ENCODE peak calls at places on chromosome 11, in seven cellular contexts. One of them, this sample, is unnamed.

GRCh38 chr11:69666261-69666660 is 8.9 kb downstream of the LTO1 start:
- DNase-seq in substantia nigra: no peak
- DNase-seq in stimulated activated CD4-positive, alpha-beta T cell treated with anti-CD3 and anti-CD28 coated beads, Interleukin-15, amount 100 ng/mL, for 24 hours: no peak
- DNase-seq in right lobe of liver: no peak
- DNase-seq in LHCN-M2: no peak
- DNase-seq in stimulated activated CD8-positive, alpha-beta memory T cell treated with anti-CD3 and anti-CD28 coated beads, Interleukin-7, amount 100 ng/mL, for 1 hour: no peak
- DNase-seq in GM04504: no peak
- DNase-seq in this sample: no peak

GRCh38 chr11:461626-462025 is 11.5 kb downstream of the PTDSS2 start:
- DNase-seq in substantia nigra: no peak
- DNase-seq in stimulated activated CD4-positive, alpha-beta T cell treated with anti-CD3 and anti-CD28 coated beads, Interleukin-15, amount 100 ng/mL, for 24 hours: no peak
- DNase-seq in right lobe of liver: no peak
- DNase-seq in LHCN-M2: no peak
- DNase-seq in stimulated activated CD8-positive, alpha-beta memory T cell treated with anti-CD3 and anti-CD28 coated beads, Interleukin-7, amount 100 ng/mL, for 1 hour: no peak
- DNase-seq in GM04504: no peak
- DNase-seq in this sample: no peak

GRCh38 chr11:132080121-132080520 is 709.7 kb downstream of the NTM start:
- DNase-seq in substantia nigra: no peak
- DNase-seq in stimulated activated CD4-positive, alpha-beta T cell treated with anti-CD3 and anti-CD28 coated beads, Interleukin-15, amount 100 ng/mL, for 24 hours: no peak
- DNase-seq in right lobe of liver: no peak
- DNase-seq in LHCN-M2: peak
- DNase-seq in stimulated activated CD8-positive, alpha-beta memory T cell treated with anti-CD3 and anti-CD28 coated beads, Interleukin-7, amount 100 ng/mL, for 1 hour: no peak
- DNase-seq in GM04504: no peak
- DNase-seq in this sample: no peak

GRCh38 chr11:61694971-61695706 is 14.9 kb downstream of the DAGLA start:
- DNase-seq in substantia nigra: peak
- DNase-seq in stimulated activated CD4-positive, alpha-beta T cell treated with anti-CD3 and anti-CD28 coated beads, Interleukin-15, amount 100 ng/mL, for 24 hours: no peak
- DNase-seq in right lobe of liver: no peak
- DNase-seq in LHCN-M2: no peak
- DNase-seq in stimulated activated CD8-positive, alpha-beta memory T cell treated with anti-CD3 and anti-CD28 coated beads, Interleukin-7, amount 100 ng/mL, for 1 hour: no peak
- DNase-seq in GM04504: no peak
- DNase-seq in this sample: no peak

GRCh38 chr11:120907971-120908370 is 115.9 kb upstream of the TBCEL start:
- DNase-seq in substantia nigra: no peak
- DNase-seq in stimulated activated CD4-positive, alpha-beta T cell treated with anti-CD3 and anti-CD28 coated beads, Interleukin-15, amount 100 ng/mL, for 24 hours: no peak
- DNase-seq in right lobe of liver: no peak
- DNase-seq in LHCN-M2: no peak
- DNase-seq in stimulated activated CD8-positive, alpha-beta memory T cell treated with anti-CD3 and anti-CD28 coated beads, Interleukin-7, amount 100 ng/mL, for 1 hour: no peak
- DNase-seq in GM04504: no peak
- DNase-seq in this sample: no peak

GRCh38 chr11:76194872-76195668 is 11.2 kb downstream of the WNT11 start:
- DNase-seq in substantia nigra: no peak
- DNase-seq in stimulated activated CD4-positive, alpha-beta T cell treated with anti-CD3 and anti-CD28 coated beads, Interleukin-15, amount 100 ng/mL, for 24 hours: no peak
- DNase-seq in right lobe of liver: no peak
- DNase-seq in LHCN-M2: no peak
- DNase-seq in stimulated activated CD8-positive, alpha-beta memory T cell treated with anti-CD3 and anti-CD28 coated beads, Interleukin-7, amount 100 ng/mL, for 1 hour: no peak
- DNase-seq in GM04504: no peak
- DNase-seq in this sample: no peak

GRCh38 chr11:119721129-119722120 is 7.6 kb downstream of the NECTIN1 start:
- DNase-seq in substantia nigra: no peak
- DNase-seq in stimulated activated CD4-positive, alpha-beta T cell treated with anti-CD3 and anti-CD28 coated beads, Interleukin-15, amount 100 ng/mL, for 24 hours: no peak
- DNase-seq in right lobe of liver: no peak
- DNase-seq in LHCN-M2: peak
- DNase-seq in stimulated activated CD8-positive, alpha-beta memory T cell treated with anti-CD3 and anti-CD28 coated beads, Interleukin-7, amount 100 ng/mL, for 1 hour: no peak
- DNase-seq in GM04504: no peak
- DNase-seq in this sample: peak

GRCh38 chr11:72113170-72113808 is 794 bp upstream of the ANAPC15 start:
- DNase-seq in substantia nigra: no peak
- DNase-seq in stimulated activated CD4-positive, alpha-beta T cell treated with anti-CD3 and anti-CD28 coated beads, Interleukin-15, amount 100 ng/mL, for 24 hours: no peak
- DNase-seq in right lobe of liver: no peak
- DNase-seq in LHCN-M2: peak
- DNase-seq in stimulated activated CD8-positive, alpha-beta memory T cell treated with anti-CD3 and anti-CD28 coated beads, Interleukin-7, amount 100 ng/mL, for 1 hour: no peak
- DNase-seq in GM04504: peak
- DNase-seq in this sample: no peak

GRCh38 chr11:17839973-17840611 is 105.5 kb downstream of the KCNC1 start:
- DNase-seq in substantia nigra: no peak
- DNase-seq in stimulated activated CD4-positive, alpha-beta T cell treated with anti-CD3 and anti-CD28 coated beads, Interleukin-15, amount 100 ng/mL, for 24 hours: no peak
- DNase-seq in right lobe of liver: no peak
- DNase-seq in LHCN-M2: peak
- DNase-seq in stimulated activated CD8-positive, alpha-beta memory T cell treated with anti-CD3 and anti-CD28 coated beads, Interleukin-7, amount 100 ng/mL, for 1 hour: no peak
- DNase-seq in GM04504: no peak
- DNase-seq in this sample: no peak

GRCh38 chr11:16737860-16738197 is 618 bp upstream of the C11orf58 start:
- DNase-seq in substantia nigra: no peak
- DNase-seq in stimulated activated CD4-positive, alpha-beta T cell treated with anti-CD3 and anti-CD28 coated beads, Interleukin-15, amount 100 ng/mL, for 24 hours: no peak
- DNase-seq in right lobe of liver: no peak
- DNase-seq in LHCN-M2: no peak
- DNase-seq in stimulated activated CD8-positive, alpha-beta memory T cell treated with anti-CD3 and anti-CD28 coated beads, Interleukin-7, amount 100 ng/mL, for 1 hour: no peak
- DNase-seq in GM04504: no peak
- DNase-seq in this sample: no peak

GRCh38 chr11:3086671-3087150 is 29.5 kb upstream of the CARS1 start:
- DNase-seq in substantia nigra: no peak
- DNase-seq in stimulated activated CD4-positive, alpha-beta T cell treated with anti-CD3 and anti-CD28 coated beads, Interleukin-15, amount 100 ng/mL, for 24 hours: no peak
- DNase-seq in right lobe of liver: no peak
- DNase-seq in LHCN-M2: no peak
- DNase-seq in stimulated activated CD8-positive, alpha-beta memory T cell treated with anti-CD3 and anti-CD28 coated beads, Interleukin-7, amount 100 ng/mL, for 1 hour: no peak
- DNase-seq in GM04504: no peak
- DNase-seq in this sample: no peak

GRCh38 chr11:116534270-116534975 is 238.4 kb downstream of the BUD13 start:
- DNase-seq in substantia nigra: no peak
- DNase-seq in stimulated activated CD4-positive, alpha-beta T cell treated with anti-CD3 and anti-CD28 coated beads, Interleukin-15, amount 100 ng/mL, for 24 hours: no peak
- DNase-seq in right lobe of liver: no peak
- DNase-seq in LHCN-M2: no peak
- DNase-seq in stimulated activated CD8-positive, alpha-beta memory T cell treated with anti-CD3 and anti-CD28 coated beads, Interleukin-7, amount 100 ng/mL, for 1 hour: no peak
- DNase-seq in GM04504: no peak
- DNase-seq in this sample: no peak

GRCh38 chr11:45651841-45652745 is 13.3 kb downstream of the CHST1 start:
- DNase-seq in substantia nigra: no peak
- DNase-seq in stimulated activated CD4-positive, alpha-beta T cell treated with anti-CD3 and anti-CD28 coated beads, Interleukin-15, amount 100 ng/mL, for 24 hours: no peak
- DNase-seq in right lobe of liver: no peak
- DNase-seq in LHCN-M2: no peak
- DNase-seq in stimulated activated CD8-positive, alpha-beta memory T cell treated with anti-CD3 and anti-CD28 coated beads, Interleukin-7, amount 100 ng/mL, for 1 hour: no peak
- DNase-seq in GM04504: no peak
- DNase-seq in this sample: no peak

GRCh38 chr11:118343981-118344521 is at the start of gene CD3G:
- DNase-seq in substantia nigra: no peak
- DNase-seq in stimulated activated CD4-positive, alpha-beta T cell treated with anti-CD3 and anti-CD28 coated beads, Interleukin-15, amount 100 ng/mL, for 24 hours: peak
- DNase-seq in right lobe of liver: no peak
- DNase-seq in LHCN-M2: no peak
- DNase-seq in stimulated activated CD8-positive, alpha-beta memory T cell treated with anti-CD3 and anti-CD28 coated beads, Interleukin-7, amount 100 ng/mL, for 1 hour: peak
- DNase-seq in GM04504: no peak
- DNase-seq in this sample: no peak

GRCh38 chr11:65471410-65471762 is 27.5 kb upstream of the MALAT1 start:
- DNase-seq in substantia nigra: no peak
- DNase-seq in stimulated activated CD4-positive, alpha-beta T cell treated with anti-CD3 and anti-CD28 coated beads, Interleukin-15, amount 100 ng/mL, for 24 hours: peak
- DNase-seq in right lobe of liver: no peak
- DNase-seq in LHCN-M2: peak
- DNase-seq in stimulated activated CD8-positive, alpha-beta memory T cell treated with anti-CD3 and anti-CD28 coated beads, Interleukin-7, amount 100 ng/mL, for 1 hour: no peak
- DNase-seq in GM04504: no peak
- DNase-seq in this sample: peak

GRCh38 chr11:2259897-2260451 is 10.4 kb downstream of the ASCL2 start:
- DNase-seq in substantia nigra: no peak
- DNase-seq in stimulated activated CD4-positive, alpha-beta T cell treated with anti-CD3 and anti-CD28 coated beads, Interleukin-15, amount 100 ng/mL, for 24 hours: no peak
- DNase-seq in right lobe of liver: peak
- DNase-seq in LHCN-M2: no peak
- DNase-seq in stimulated activated CD8-positive, alpha-beta memory T cell treated with anti-CD3 and anti-CD28 coated beads, Interleukin-7, amount 100 ng/mL, for 1 hour: no peak
- DNase-seq in GM04504: no peak
- DNase-seq in this sample: no peak

GRCh38 chr11:111185259-111185658 is 60.3 kb upstream of the POU2AF2 start:
- DNase-seq in substantia nigra: no peak
- DNase-seq in stimulated activated CD4-positive, alpha-beta T cell treated with anti-CD3 and anti-CD28 coated beads, Interleukin-15, amount 100 ng/mL, for 24 hours: no peak
- DNase-seq in right lobe of liver: no peak
- DNase-seq in LHCN-M2: peak
- DNase-seq in stimulated activated CD8-positive, alpha-beta memory T cell treated with anti-CD3 and anti-CD28 coated beads, Interleukin-7, amount 100 ng/mL, for 1 hour: no peak
- DNase-seq in GM04504: peak
- DNase-seq in this sample: no peak

GRCh38 chr11:12053606-12054361 is 45.4 kb upstream of the DKK3 start:
- DNase-seq in substantia nigra: no peak
- DNase-seq in stimulated activated CD4-positive, alpha-beta T cell treated with anti-CD3 and anti-CD28 coated beads, Interleukin-15, amount 100 ng/mL, for 24 hours: no peak
- DNase-seq in right lobe of liver: peak
- DNase-seq in LHCN-M2: peak
- DNase-seq in stimulated activated CD8-positive, alpha-beta memory T cell treated with anti-CD3 and anti-CD28 coated beads, Interleukin-7, amount 100 ng/mL, for 1 hour: no peak
- DNase-seq in GM04504: peak
- DNase-seq in this sample: no peak

GRCh38 chr11:65492637-65493366 is 6.0 kb upstream of the MALAT1 start:
- DNase-seq in substantia nigra: no peak
- DNase-seq in stimulated activated CD4-positive, alpha-beta T cell treated with anti-CD3 and anti-CD28 coated beads, Interleukin-15, amount 100 ng/mL, for 24 hours: peak
- DNase-seq in right lobe of liver: peak
- DNase-seq in LHCN-M2: peak
- DNase-seq in stimulated activated CD8-positive, alpha-beta memory T cell treated with anti-CD3 and anti-CD28 coated beads, Interleukin-7, amount 100 ng/mL, for 1 hour: no peak
- DNase-seq in GM04504: no peak
- DNase-seq in this sample: peak

GRCh38 chr11:128715691-128716153 is 21.9 kb downstream of the FLI1 start:
- DNase-seq in substantia nigra: no peak
- DNase-seq in stimulated activated CD4-positive, alpha-beta T cell treated with anti-CD3 and anti-CD28 coated beads, Interleukin-15, amount 100 ng/mL, for 24 hours: no peak
- DNase-seq in right lobe of liver: no peak
- DNase-seq in LHCN-M2: no peak
- DNase-seq in stimulated activated CD8-positive, alpha-beta memory T cell treated with anti-CD3 and anti-CD28 coated beads, Interleukin-7, amount 100 ng/mL, for 1 hour: no peak
- DNase-seq in GM04504: no peak
- DNase-seq in this sample: peak

GRCh38 chr11:85756401-85757200 is 54.3 kb downstream of the SYTL2 start:
- DNase-seq in substantia nigra: no peak
- DNase-seq in stimulated activated CD4-positive, alpha-beta T cell treated with anti-CD3 and anti-CD28 coated beads, Interleukin-15, amount 100 ng/mL, for 24 hours: peak
- DNase-seq in right lobe of liver: no peak
- DNase-seq in LHCN-M2: no peak
- DNase-seq in stimulated activated CD8-positive, alpha-beta memory T cell treated with anti-CD3 and anti-CD28 coated beads, Interleukin-7, amount 100 ng/mL, for 1 hour: peak
- DNase-seq in GM04504: no peak
- DNase-seq in this sample: no peak

GRCh38 chr11:47271961-47272661 is 2.2 kb downstream of the MADD start:
- DNase-seq in substantia nigra: no peak
- DNase-seq in stimulated activated CD4-positive, alpha-beta T cell treated with anti-CD3 and anti-CD28 coated beads, Interleukin-15, amount 100 ng/mL, for 24 hours: no peak
- DNase-seq in right lobe of liver: no peak
- DNase-seq in LHCN-M2: peak
- DNase-seq in stimulated activated CD8-positive, alpha-beta memory T cell treated with anti-CD3 and anti-CD28 coated beads, Interleukin-7, amount 100 ng/mL, for 1 hour: no peak
- DNase-seq in GM04504: no peak
- DNase-seq in this sample: no peak

GRCh38 chr11:95299078-95299611 is 68.1 kb upstream of the SESN3 start:
- DNase-seq in substantia nigra: no peak
- DNase-seq in stimulated activated CD4-positive, alpha-beta T cell treated with anti-CD3 and anti-CD28 coated beads, Interleukin-15, amount 100 ng/mL, for 24 hours: no peak
- DNase-seq in right lobe of liver: no peak
- DNase-seq in LHCN-M2: no peak
- DNase-seq in stimulated activated CD8-positive, alpha-beta memory T cell treated with anti-CD3 and anti-CD28 coated beads, Interleukin-7, amount 100 ng/mL, for 1 hour: no peak
- DNase-seq in GM04504: no peak
- DNase-seq in this sample: no peak

GRCh38 chr11:9516113-9516512 is 55.3 kb downstream of the ZNF143 start:
- DNase-seq in substantia nigra: no peak
- DNase-seq in stimulated activated CD4-positive, alpha-beta T cell treated with anti-CD3 and anti-CD28 coated beads, Interleukin-15, amount 100 ng/mL, for 24 hours: no peak
- DNase-seq in right lobe of liver: no peak
- DNase-seq in LHCN-M2: no peak
- DNase-seq in stimulated activated CD8-positive, alpha-beta memory T cell treated with anti-CD3 and anti-CD28 coated beads, Interleukin-7, amount 100 ng/mL, for 1 hour: no peak
- DNase-seq in GM04504: no peak
- DNase-seq in this sample: peak

This sample was measured in lung microvascular endothelial cell.